ENCODE peak calls at places on chromosomes 3 and 15, in four cellular contexts. Y, K, V and Z are unnamed samples.

GRCh38 chr15:74265046-74265639 is 29.0 kb downstream of the CCDC33 start:
- DNase-seq in K (no peak), Y (no peak), V (no peak), Z (no peak)

GRCh38 chr3:182501861-182502260 is 291.4 kb upstream of the ATP11B start:
- DNase-seq in Y (no peak), V (no peak), K (no peak), Z (no peak)

GRCh38 chr15:85607842-85608241 is 186.9 kb downstream of the KLHL25 start:
- DNase-seq in Y (no peak), V (no peak), K (peak; percentile 89), Z (no peak)

GRCh38 chr15:40054056-40054745 is 15.2 kb upstream of the SRP14 start:
- DNase-seq in K (no peak), Y (no peak), V (no peak), Z (no peak)

GRCh38 chr15:36491912-36492311 is 87.5 kb upstream of the CDIN1 start:
- DNase-seq in Y (no peak), K (no peak), V (no peak), Z (no peak)

GRCh38 chr3:143476965-143477640 is 357.5 kb downstream of the CHST2 start:
- DNase-seq in K (no peak), V (no peak), Y (no peak), Z (no peak)

GRCh38 chr3:134694946-134695543 is 44.2 kb upstream of the KY start:
- DNase-seq in V (no peak), K (no peak), Y (no peak), Z (no peak)

GRCh38 chr3:167493240-167493639 is 19.4 kb upstream of the SERPINI2 start:
- DNase-seq in K (no peak), Y (no peak), V (no peak), Z (no peak)

GRCh38 chr3:32859604-32860237 is 41.9 kb downstream of the TRIM71 start:
- DNase-seq in Y (no peak), K (no peak), V (no peak), Z (no peak)

GRCh38 chr3:49500408-49501257 is 30.6 kb downstream of the DAG1 start:
- DNase-seq in V (no peak), Y (peak; percentile 89), K (peak; percentile 94), Z (peak; percentile 95)

GRCh38 chr15:42102646-42103235 is 8.4 kb upstream of the PLA2G4D start:
- DNase-seq in V (no peak), Y (peak; percentile 42), K (no peak), Z (no peak)

GRCh38 chr15:31857194-31857593 is 173.1 kb upstream of the CHRNA7 start:
- DNase-seq in Y (no peak), V (no peak), K (no peak), Z (no peak)